ENCODE peak calls at places on chromosomes 6 and 20, in seven cellular contexts. S is ovary; J is SJSA1; Z is GM23338; R is heart right ventricle; P is effector memory CD4-positive, alpha-beta T cell; F is aorta. Y is an unnamed sample. For H3K27me3 and H3K4me1, the result is how much of the 10 kb centered on the place peaks cover.

GRCh38 chr6:156839591-156840001 is 62.4 kb downstream of the ARID1B start:
- DNase-seq in J (no peak), Z (no peak), S (peak), R (no peak), F (peak), P (no peak), Y (no peak)

GRCh38 chr6:57822896-57823358 is 505.5 kb downstream of the PRIM2 start:
- DNase-seq in Z (peak), J (no peak), F (no peak), P (no peak), R (no peak), S (no peak), Y (no peak)

GRCh38 chr6:42742116-42742894 is 3.6 kb downstream of the TBCC start:
- DNase-seq in S (no peak), J (no peak), F (no peak), R (no peak), P (no peak), Z (no peak), Y (no peak)

GRCh38 chr6:107114872-107115694 is at the start of gene BEND3:
- DNase-seq in P (peak), J (no peak), S (peak), F (no peak), R (peak), Z (peak), Y (no peak)

GRCh38 chr6:5068153-5068751 is 16.9 kb upstream of the PPP1R3G start:
- DNase-seq in Z (no peak), F (no peak), R (no peak), P (no peak), S (no peak), J (no peak), Y (no peak)

GRCh38 chr6:34709386-34709785 is 12.8 kb upstream of the ILRUN start:
- DNase-seq in Z (no peak), P (no peak), J (no peak), F (peak), S (peak), R (peak), Y (peak)

GRCh38 chr6:106204961-106205360 is 118.8 kb downstream of the PRDM1 start:
- DNase-seq in R (no peak), F (no peak), S (no peak), P (no peak), Z (no peak), J (no peak), Y (no peak)

GRCh38 chr6:5104667-5105066 is 19.5 kb downstream of the PPP1R3G start:
- DNase-seq in F (no peak), P (no peak), R (no peak), Z (no peak), S (no peak), J (no peak), Y (no peak)

GRCh38 chr6:119426619-119427018 is 77.1 kb upstream of the MAN1A1 start:
- DNase-seq in Z (no peak), R (no peak), F (no peak), J (no peak), S (no peak), P (no peak), Y (no peak)

GRCh38 chr6:130503146-130503545 is 137.3 kb downstream of the TMEM200A start:
- DNase-seq in J (no peak), R (no peak), S (no peak), P (no peak), F (no peak), Z (no peak), Y (no peak)

GRCh38 chr20:52306477-52306876 is 114.9 kb upstream of the ZFP64 start:
- DNase-seq in S (no peak), F (no peak), J (no peak), R (no peak), Z (no peak), P (no peak), Y (no peak)

GRCh38 chr20:46113071-46113470 is 5.0 kb upstream of the CD40 start:
- DNase-seq in R (no peak), J (no peak), P (no peak), S (peak), Z (no peak), F (no peak), Y (no peak)

GRCh38 chr20:46111028-46111835 is 6.9 kb upstream of the CD40 start:
- DNase-seq in Z (no peak), J (no peak), F (peak), R (no peak), S (peak), P (no peak), Y (peak)

GRCh38 chr20:46111836-46112212 is 6.3 kb upstream of the CD40 start:
- DNase-seq in R (no peak), P (no peak), S (no peak), Z (no peak), J (no peak), F (no peak), Y (no peak)

GRCh38 chr20:46112430-46113020 is 5.6 kb upstream of the CD40 start:
- DNase-seq in R (no peak), Z (no peak), P (no peak), J (no peak), F (no peak), S (peak), Y (no peak)

GRCh38 chr20:46114449-46114848 is 3.7 kb upstream of the CD40 start:
- DNase-seq in J (no peak), Z (no peak), P (no peak), S (no peak), F (no peak), R (no peak), Y (no peak)
- H3K27me3 ChIP-seq in J (under half), Z (under half), P (under half), S (under half), F (under half), R (under half), Y (under half)

GRCh38 chr6:19325335-19325789 is 511.8 kb upstream of the ID4 start:
- DNase-seq in F (peak), R (no peak), S (no peak), P (no peak), J (no peak), Z (no peak), Y (no peak)
- H3K4me1 ChIP-seq in F (under half), R (under half), S (under half), P (under half), J (under half), Z (under half), Y (under half)

DNA sequence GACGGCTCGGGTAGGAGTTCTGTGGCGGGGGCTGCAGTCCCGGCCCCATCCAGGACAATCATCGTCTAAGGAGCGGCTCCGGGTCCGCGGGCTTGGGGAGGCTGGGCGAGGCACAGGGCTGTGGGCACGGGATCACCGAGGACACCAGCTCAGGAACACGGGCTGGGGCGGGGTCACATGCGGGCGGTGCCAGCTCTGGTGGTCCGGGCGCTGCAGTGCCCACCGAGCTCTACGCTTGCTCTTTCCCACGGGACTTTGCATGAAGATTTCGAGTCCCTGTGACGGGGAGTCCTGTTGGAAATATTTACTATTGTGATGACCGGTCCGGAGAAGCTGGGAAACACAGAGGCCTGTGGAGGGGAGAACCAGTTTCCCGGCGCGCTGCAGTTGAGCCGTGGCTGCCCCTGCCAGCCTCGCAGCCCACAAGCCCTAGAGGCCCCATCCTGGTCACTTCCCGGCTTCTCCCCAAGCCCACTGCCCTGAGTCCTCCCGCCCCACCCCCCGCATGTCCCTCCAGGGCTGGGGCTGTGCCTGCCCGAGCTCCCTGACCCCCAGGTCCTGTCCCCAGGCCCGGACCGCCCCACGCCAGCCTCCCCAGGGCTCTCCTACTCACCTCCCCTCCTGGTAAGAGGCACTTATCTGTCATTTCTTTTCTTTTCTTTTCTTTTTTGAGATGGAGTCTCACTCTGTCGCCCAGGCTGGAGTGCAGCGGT is 20.7 kb downstream of the SLC17A9 start:
- DNase-seq in F (no peak), P (no peak), S (no peak), J (no peak), Z (no peak), R (no peak), Y (no peak)
- H3K4me3 ChIP-seq in F (no peak), P (no peak), S (no peak), J (no peak), Z (peak), R (peak), Y (no peak)

GRCh38 chr20:22577515-22578220 is 6.7 kb downstream of the FOXA2 start:
- DNase-seq in F (no peak), S (no peak), J (no peak), Z (peak), P (no peak), R (no peak), Y (peak)
- H3K27me3 ChIP-seq in F (under half), S (under half), J (under half), Z (half or more), P (under half), R (half or more), Y (under half)

GRCh38 chr20:22795897-22796296 is 211.5 kb upstream of the FOXA2 start:
- DNase-seq in Z (no peak), S (peak), J (peak), F (peak), P (no peak), R (peak), Y (no peak)
- H3K4me1 ChIP-seq in Z (under half), S (under half), J (under half), F (under half), P (under half), R (under half), Y (under half)